ENCODE peak calls at places on chromosomes 7 and 10, in nine cellular contexts. Z is stimulated activated naive CD8-positive, alpha-beta T cell treated with anti-CD3 and anti-CD28 coated beads, Interleukin-15, Interleukin-2, amounts not matched to agents 100 U/mL and 50 U/mL, for 24 hours; U is NCI-H446; J is stimulated activated effector memory CD8-positive, alpha-beta T cell treated with anti-CD3 and anti-CD28 coated beads, Interleukin-12 subunit alpha, Interleukin-12 subunit beta, amount 100 ng/mL, for 72 hours; X is CD8-positive, alpha-beta memory T cell; Y is A549; P is astrocyte of the cerebellum; D is Caki2; N is uterus. B is an unnamed sample.

GRCh38 chr7:124688991-124689390 is 76.6 kb downstream of the GPR37 start:
- DNase-seq in P (no peak), D (no peak), Y (no peak), X (no peak), N (no peak), U (no peak), Z (no peak), J (no peak), B (no peak)

GRCh38 chr7:15836041-15836440 is 149.6 kb upstream of the MEOX2 start:
- DNase-seq in Z (no peak), X (no peak), Y (no peak), P (no peak), J (no peak), U (no peak), N (no peak), D (no peak), B (no peak)

GRCh38 chr10:117663750-117664149 is 121.2 kb downstream of the EMX2 start:
- DNase-seq in X (no peak), D (peak; percentile 58), Y (peak; percentile 66), U (no peak), J (no peak), Z (no peak), P (peak; percentile 68), N (no peak), B (no peak)

GRCh38 chr10:131825960-131826650 is 74.7 kb upstream of the PPP2R2D start:
- DNase-seq in U (no peak), Z (no peak), D (no peak), Y (no peak), P (no peak), X (no peak), N (peak; percentile 1), J (no peak), B (no peak)

GRCh38 chr10:6363516-6363915 is 160.8 kb downstream of the PFKFB3 start:
- DNase-seq in J (no peak), U (no peak), Y (no peak), Z (no peak), P (no peak), D (peak; percentile 88), X (no peak), N (no peak), B (no peak)

GRCh38 chr10:32950457-32951109 is 7.4 kb downstream of the ITGB1 start:
- DNase-seq in Y (no peak), X (no peak), P (no peak), Z (no peak), J (no peak), N (no peak), D (no peak), U (no peak), B (no peak)

GRCh38 chr10:5411941-5412276 is 448 bp upstream of the NET1 start:
- DNase-seq in D (no peak), N (no peak), P (no peak), J (no peak), U (peak; percentile 43), Z (no peak), X (no peak), Y (no peak), B (no peak)

GRCh38 chr10:119541459-119542356 is 811 bp downstream of the RGS10 start:
- DNase-seq in Z (peak; percentile 73), N (peak; percentile 25), P (no peak), U (no peak), X (peak; percentile 37), D (no peak), Y (no peak), J (peak; percentile 79), B (no peak)

GRCh38 chr7:25952277-25953057 is 199.5 kb upstream of the NFE2L3 start:
- DNase-seq in U (no peak), P (no peak), J (no peak), N (no peak), Y (no peak), X (no peak), D (no peak), Z (no peak), B (peak; percentile 90)

GRCh38 chr7:43405948-43406347 is 177.0 kb upstream of the STK17A start:
- DNase-seq in Y (no peak), D (no peak), X (no peak), Z (no peak), U (no peak), P (no peak), J (no peak), N (no peak), B (no peak)

GRCh38 chr7:353746-354325 is 63.9 kb downstream of the FOXL3 start:
- DNase-seq in D (no peak), N (no peak), X (no peak), J (no peak), Y (no peak), Z (no peak), U (no peak), P (no peak), B (no peak)

GRCh38 chr10:87817291-87817872 is 644 bp downstream of the ATAD1 start:
- DNase-seq in X (peak; percentile 15), D (no peak), P (no peak), U (no peak), J (no peak), Y (peak; percentile 10), N (no peak), Z (no peak), B (no peak)

GRCh38 chr10:121092341-121093099 is 241.4 kb downstream of the WDR11 start:
- DNase-seq in Y (peak; percentile 10), D (peak; percentile 52), N (no peak), J (no peak), X (no peak), Z (no peak), P (peak; percentile 36), U (peak; percentile 26), B (no peak)

GRCh38 chr10:70562036-70562710 is 40.4 kb downstream of the PRF1 start:
- DNase-seq in P (no peak), J (no peak), D (no peak), N (peak; percentile 5), Z (no peak), X (no peak), U (no peak), Y (no peak), B (no peak)

GRCh38 chr7:27148031-27148775 is 629 bp upstream of the HOXA6 start:
- DNase-seq in P (no peak), X (no peak), Y (no peak), D (no peak), J (no peak), U (no peak), N (peak; percentile 37), Z (no peak), B (no peak)

GRCh38 chr7:144834516-144835165 is 1.2 kb downstream of the TPK1 start:
- DNase-seq in X (no peak), Y (peak; percentile 1), U (no peak), Z (peak; percentile 35), P (no peak), J (peak; percentile 70), N (no peak), D (peak; percentile 58), B (peak; percentile 29)

GRCh38 chr10:25661632-25662031 is 272.4 kb upstream of the MYO3A start:
- DNase-seq in J (no peak), U (peak; percentile 83), N (no peak), X (no peak), Z (no peak), D (no peak), Y (no peak), P (no peak), B (no peak)

GRCh38 chr10:80322711-80323110 is 33.3 kb upstream of the MAT1A start:
- DNase-seq in Y (no peak), D (no peak), P (no peak), J (no peak), X (no peak), Z (no peak), N (no peak), U (no peak), B (no peak)

GRCh38 chr10:91391915-91392314 is 18.2 kb upstream of the HECTD2 start:
- DNase-seq in X (no peak), P (no peak), Y (no peak), Z (no peak), U (no peak), N (no peak), D (no peak), J (no peak), B (no peak)

GRCh38 chr10:34217524-34217923 is 597.6 kb downstream of the PARD3 start:
- DNase-seq in J (no peak), X (no peak), P (no peak), D (peak; percentile 37), Y (no peak), U (no peak), N (no peak), Z (no peak), B (no peak)

GRCh38 chr7:2044311-2044882 is 188.3 kb downstream of the MAD1L1 start:
- DNase-seq in J (no peak), U (no peak), Z (peak; percentile 1), P (no peak), N (no peak), Y (no peak), D (no peak), X (no peak), B (no peak)

GRCh38 chr7:76011437-76011836 is 17.0 kb upstream of the TMEM120A start:
- DNase-seq in Z (no peak), U (no peak), J (no peak), N (no peak), X (no peak), P (no peak), Y (no peak), D (no peak), B (no peak)

GRCh38 chr10:118594392-118595063 is 920 bp downstream of the PRLHR start:
- DNase-seq in Y (peak; percentile 56), U (no peak), P (peak; percentile 31), Z (peak; percentile 41), X (no peak), J (no peak), D (no peak), N (peak; percentile 56), B (peak; percentile 24)

GRCh38 chr7:82740246-82740848 is 296.8 kb upstream of the CACNA2D1 start:
- DNase-seq in J (no peak), X (no peak), Z (peak; percentile 16), N (no peak), Y (peak; percentile 65), U (peak; percentile 75), P (peak; percentile 59), D (no peak), B (peak; percentile 1)

GRCh38 chr10:49153971-49154370 is 20.1 kb upstream of the FAM170B start:
- DNase-seq in Z (no peak), Y (no peak), P (no peak), X (no peak), U (no peak), N (no peak), D (no peak), J (no peak), B (no peak)

GRCh38 chr10:61039868-61040267 is 95.9 kb upstream of the RHOBTB1 start:
- DNase-seq in U (no peak), N (no peak), D (no peak), P (no peak), Z (no peak), X (no peak), J (no peak), Y (no peak), B (no peak)

GRCh38 chr10:13758761-13759160 is 172.0 kb downstream of the PRPF18 start:
- DNase-seq in Z (no peak), P (no peak), Y (no peak), D (no peak), X (no peak), J (no peak), U (no peak), N (no peak), B (no peak)

GRCh38 chr7:74461970-74462706 is 8.4 kb downstream of the GTF2IRD1 start:
- DNase-seq in Z (no peak), J (no peak), P (no peak), U (no peak), X (no peak), Y (no peak), N (no peak), D (no peak), B (no peak)

GRCh38 chr7:1713502-1714484 is 43.7 kb downstream of the ELFN1 start:
- DNase-seq in N (no peak), Y (no peak), Z (no peak), X (no peak), D (no peak), U (no peak), J (no peak), P (no peak), B (peak; percentile 59)

GRCh38 chr10:132508497-132509443 is 28.8 kb upstream of the INPP5A start:
- DNase-seq in Z (no peak), Y (peak; percentile 22), P (no peak), N (peak; percentile 14), U (no peak), D (no peak), X (no peak), J (no peak), B (no peak)

GRCh38 chr10:43137701-43137970 is 609 bp upstream of the CSGALNACT2 start:
- DNase-seq in J (no peak), D (peak; percentile 63), Z (peak; percentile 70), X (peak; percentile 23), P (no peak), Y (peak; percentile 32), N (peak; percentile 70), U (peak; percentile 57), B (no peak)

B was measured in HuH-7.5.